ENCODE peak calls at places on chromosomes 12 and 14, in six cellular contexts. One of them, this sample, is unnamed.

GRCh38 chr12:5073838-5074237 is 30.2 kb downstream of the KCNA5 start:
- DNase-seq in T-helper 1 cell: no peak
- DNase-seq in cortex of kidney: no peak
- DNase-seq in fibroblast of mammary gland: peak
- DNase-seq in HTR-8/SVneo: no peak
- DNase-seq in NCI-H774: no peak
- DNase-seq in this sample: no peak

GRCh38 chr12:63021126-63021525 is 86.2 kb upstream of the PPM1H start:
- DNase-seq in T-helper 1 cell: no peak
- DNase-seq in cortex of kidney: no peak
- DNase-seq in fibroblast of mammary gland: no peak
- DNase-seq in HTR-8/SVneo: no peak
- DNase-seq in NCI-H774: no peak
- DNase-seq in this sample: no peak

GRCh38 chr12:94258593-94258992 is 110.2 kb downstream of the PLXNC1 start:
- DNase-seq in T-helper 1 cell: no peak
- DNase-seq in cortex of kidney: no peak
- DNase-seq in fibroblast of mammary gland: no peak
- DNase-seq in HTR-8/SVneo: no peak
- DNase-seq in NCI-H774: no peak
- DNase-seq in this sample: no peak

GRCh38 chr12:6612247-6612646 is 5.1 kb upstream of the CHD4 start:
- DNase-seq in T-helper 1 cell: no peak
- DNase-seq in cortex of kidney: no peak
- DNase-seq in fibroblast of mammary gland: no peak
- DNase-seq in HTR-8/SVneo: no peak
- DNase-seq in NCI-H774: no peak
- DNase-seq in this sample: no peak

GRCh38 chr14:83172363-83172762 is 1638.7 kb upstream of the SEL1L start:
- DNase-seq in T-helper 1 cell: no peak
- DNase-seq in cortex of kidney: no peak
- DNase-seq in fibroblast of mammary gland: no peak
- DNase-seq in HTR-8/SVneo: peak
- DNase-seq in NCI-H774: no peak
- DNase-seq in this sample: no peak

GRCh38 chr14:101171650-101172049 is 268.1 kb upstream of the RTL1 start:
- DNase-seq in T-helper 1 cell: no peak
- DNase-seq in cortex of kidney: no peak
- DNase-seq in fibroblast of mammary gland: no peak
- DNase-seq in HTR-8/SVneo: no peak
- DNase-seq in NCI-H774: no peak
- DNase-seq in this sample: no peak

GRCh38 chr12:127175361-127175760 is 1091.6 kb upstream of the TMEM132C start:
- DNase-seq in T-helper 1 cell: no peak
- DNase-seq in cortex of kidney: no peak
- DNase-seq in fibroblast of mammary gland: peak
- DNase-seq in HTR-8/SVneo: no peak
- DNase-seq in NCI-H774: no peak
- DNase-seq in this sample: no peak

GRCh38 chr14:103378042-103378854 is 7.0 kb upstream of the MARK3 start:
- DNase-seq in T-helper 1 cell: no peak
- DNase-seq in cortex of kidney: no peak
- DNase-seq in fibroblast of mammary gland: no peak
- DNase-seq in HTR-8/SVneo: no peak
- DNase-seq in NCI-H774: no peak
- DNase-seq in this sample: no peak

GRCh38 chr14:72636094-72636493 is 257.8 kb downstream of the DPF3 start:
- DNase-seq in T-helper 1 cell: no peak
- DNase-seq in cortex of kidney: no peak
- DNase-seq in fibroblast of mammary gland: peak
- DNase-seq in HTR-8/SVneo: no peak
- DNase-seq in NCI-H774: no peak
- DNase-seq in this sample: no peak

GRCh38 chr12:113506867-113507266 is 35.2 kb upstream of the LHX5 start:
- DNase-seq in T-helper 1 cell: no peak
- DNase-seq in cortex of kidney: no peak
- DNase-seq in fibroblast of mammary gland: no peak
- DNase-seq in HTR-8/SVneo: no peak
- DNase-seq in NCI-H774: peak
- DNase-seq in this sample: no peak

GRCh38 chr12:13425766-13426165 is 229.2 kb downstream of the EMP1 start:
- DNase-seq in T-helper 1 cell: no peak
- DNase-seq in cortex of kidney: no peak
- DNase-seq in fibroblast of mammary gland: peak
- DNase-seq in HTR-8/SVneo: no peak
- DNase-seq in NCI-H774: no peak
- DNase-seq in this sample: peak

GRCh38 chr12:110948041-110948440 is 27.7 kb upstream of the MYL2 start:
- DNase-seq in T-helper 1 cell: no peak
- DNase-seq in cortex of kidney: no peak
- DNase-seq in fibroblast of mammary gland: no peak
- DNase-seq in HTR-8/SVneo: no peak
- DNase-seq in NCI-H774: no peak
- DNase-seq in this sample: no peak

GRCh38 chr12:106409898-106410297 is 52.4 kb downstream of the POLR3B start:
- DNase-seq in T-helper 1 cell: no peak
- DNase-seq in cortex of kidney: no peak
- DNase-seq in fibroblast of mammary gland: no peak
- DNase-seq in HTR-8/SVneo: no peak
- DNase-seq in NCI-H774: no peak
- DNase-seq in this sample: no peak

GRCh38 chr12:19894803-19895202 is 455.5 kb downstream of the AEBP2 start:
- DNase-seq in T-helper 1 cell: no peak
- DNase-seq in cortex of kidney: no peak
- DNase-seq in fibroblast of mammary gland: peak
- DNase-seq in HTR-8/SVneo: no peak
- DNase-seq in NCI-H774: no peak
- DNase-seq in this sample: no peak

GRCh38 chr14:22566845-22567244 is 22.2 kb downstream of the DAD1 start:
- DNase-seq in T-helper 1 cell: no peak
- DNase-seq in cortex of kidney: no peak
- DNase-seq in fibroblast of mammary gland: no peak
- DNase-seq in HTR-8/SVneo: no peak
- DNase-seq in NCI-H774: no peak
- DNase-seq in this sample: no peak

GRCh38 chr14:77126461-77126990 is 15.1 kb downstream of the ZDHHC22 start:
- DNase-seq in T-helper 1 cell: no peak
- DNase-seq in cortex of kidney: no peak
- DNase-seq in fibroblast of mammary gland: no peak
- DNase-seq in HTR-8/SVneo: no peak
- DNase-seq in NCI-H774: no peak
- DNase-seq in this sample: no peak

GRCh38 chr14:45199246-45199645 is 53.8 kb downstream of the MIS18BP1 start:
- DNase-seq in T-helper 1 cell: no peak
- DNase-seq in cortex of kidney: no peak
- DNase-seq in fibroblast of mammary gland: peak
- DNase-seq in HTR-8/SVneo: no peak
- DNase-seq in NCI-H774: no peak
- DNase-seq in this sample: no peak